ENCODE peak calls at places on chromosomes 13 and 19, in ten cellular contexts. R is CD8-positive, alpha-beta T cell; E is stimulated activated CD8-positive, alpha-beta memory T cell treated with anti-CD3 and anti-CD28 coated beads, Interleukin-4, amount 100 ng/mL, for 1 hour; J is NCI-H1092; G is aorta; V is GM03348; Z is IMR-90; N is AG08396; U is thyroid gland; P is activated T-cell treated with anti-CD3 and anti-CD28 coated beads for 24 hours. Q is an unnamed sample.

GRCh38 chr19:48645652-48646191 is at the start of gene CA11:
- DNase-seq in R (no peak), E (no peak), J (no peak), G (no peak), V (no peak), Z (no peak), N (no peak), U (peak; percentile 43), P (no peak), Q (no peak)

GRCh38 chr19:19064811-19065745 is 1.3 kb downstream of the SLC25A42 start:
- DNase-seq in R (peak; percentile 15), E (no peak), J (no peak), G (no peak), V (peak; percentile 50), Z (no peak), N (peak; percentile 36), U (peak; percentile 32), P (peak; percentile 28), Q (peak; percentile 38)

GRCh38 chr19:32599736-32600157 is 18.8 kb downstream of the PDCD5 start:
- DNase-seq in R (peak; percentile 57), E (no peak), J (peak; percentile 27), G (no peak), V (peak; percentile 75), Z (peak; percentile 69), N (peak; percentile 67), U (peak; percentile 38), P (peak; percentile 23), Q (no peak)

GRCh38 chr19:17716309-17716929 is 2.9 kb upstream of the MAP1S start:
- DNase-seq in R (no peak), E (no peak), J (no peak), G (no peak), V (no peak), Z (no peak), N (no peak), U (no peak), P (no peak), Q (no peak)

GRCh38 chr19:53927745-53928144 is 18.7 kb downstream of the CACNG7 start:
- DNase-seq in R (peak; percentile 43), E (no peak), J (no peak), G (no peak), V (peak; percentile 69), Z (peak; percentile 64), N (peak; percentile 61), U (peak; percentile 34), P (no peak), Q (no peak)

GRCh38 chr13:37453246-37453645 is 145.3 kb downstream of the POSTN start:
- DNase-seq in R (no peak), E (no peak), J (no peak), G (no peak), V (peak; percentile 41), Z (no peak), N (no peak), U (no peak), P (no peak), Q (no peak)

GRCh38 chr19:7395793-7396192 is 47.1 kb downstream of the ARHGEF18 start:
- DNase-seq in R (no peak), E (no peak), J (no peak), G (no peak), V (no peak), Z (no peak), N (no peak), U (no peak), P (no peak), Q (no peak)

GRCh38 chr19:29712744-29713516 is 2.1 kb downstream of the C19orf12 start:
- DNase-seq in R (no peak), E (no peak), J (no peak), G (no peak), V (no peak), Z (no peak), N (no peak), U (no peak), P (no peak), Q (no peak)

GRCh38 chr13:33509642-33510229 is 224.2 kb upstream of the STARD13 start:
- DNase-seq in R (no peak), E (no peak), J (no peak), G (peak; percentile 63), V (peak; percentile 43), Z (no peak), N (no peak), U (peak; percentile 6), P (no peak), Q (no peak)

GRCh38 chr19:19105365-19106060 is 32.8 kb downstream of the TMEM161A start:
- DNase-seq in R (no peak), E (no peak), J (no peak), G (peak; percentile 59), V (peak; percentile 60), Z (no peak), N (peak; percentile 77), U (peak; percentile 86), P (no peak), Q (no peak)

GRCh38 chr13:35983206-35983605 is 148.0 kb downstream of the DCLK1 start:
- DNase-seq in R (no peak), E (no peak), J (no peak), G (no peak), V (no peak), Z (no peak), N (no peak), U (no peak), P (no peak), Q (no peak)

GRCh38 chr13:40653558-40654318 is 12.7 kb downstream of the FOXO1 start:
- DNase-seq in R (no peak), E (no peak), J (no peak), G (no peak), V (peak; percentile 16), Z (no peak), N (no peak), U (no peak), P (no peak), Q (no peak)

GRCh38 chr13:101390461-101390860 is 25.8 kb downstream of the NALCN start:
- DNase-seq in R (no peak), E (no peak), J (no peak), G (no peak), V (peak; percentile 44), Z (peak; percentile 30), N (no peak), U (no peak), P (no peak), Q (no peak)

GRCh38 chr19:15412832-15413231 is 6.0 kb downstream of the AKAP8L start:
- DNase-seq in R (no peak), E (no peak), J (no peak), G (no peak), V (no peak), Z (no peak), N (no peak), U (no peak), P (no peak), Q (no peak)

Q was measured in stimulated activated naive B cell treated with anti-CD40 and anti-IgM and Interleukin-4, amounts not matched to agents 10 μg/mL and 1 μg/mL and 100 μg/mL, for 72 hours.